ENCODE peak calls at places on chromosomes 7 and 10, in nine cellular contexts. S, O, X, L, A, T, D, G and I are unnamed samples.

GRCh38 chr10:33813871-33814270 is 479.4 kb upstream of the NRP1 start:
- DNase-seq in G (no peak), T (no peak), O (no peak), A (no peak), D (no peak), L (no peak), S (no peak), X (no peak), I (no peak)

GRCh38 chr10:59580257-59580863 is 129.3 kb downstream of the SLC16A9 start:
- DNase-seq in S (no peak), T (no peak), O (no peak), G (peak), L (no peak), X (no peak), D (no peak), A (peak), I (no peak)

GRCh38 chr7:111486472-111487142 is 75.7 kb downstream of the IMMP2L start:
- DNase-seq in D (no peak), S (peak), G (peak), O (peak), A (no peak), X (no peak), L (no peak), T (no peak), I (no peak)

GRCh38 chr10:95755511-95756004 is 405 bp upstream of the ENTPD1 start:
- DNase-seq in X (peak), O (no peak), G (no peak), D (no peak), L (no peak), S (no peak), A (no peak), T (no peak), I (no peak)

GRCh38 chr10:63421591-63421990 is 44.2 kb downstream of the JMJD1C start:
- DNase-seq in O (no peak), L (no peak), S (peak), T (no peak), G (no peak), X (no peak), D (no peak), A (no peak), I (no peak)

GRCh38 chr7:47643716-47644400 is 61.9 kb upstream of the TNS3 start:
- DNase-seq in G (no peak), D (no peak), A (no peak), O (no peak), L (no peak), S (no peak), T (no peak), X (no peak), I (no peak)

GRCh38 chr10:117096559-117097201 is 41.4 kb downstream of the VAX1 start:
- DNase-seq in D (no peak), G (no peak), T (no peak), O (no peak), A (no peak), S (no peak), X (no peak), L (no peak), I (no peak)

GRCh38 chr10:30270247-30270646 is 78.8 kb downstream of the MTPAP start:
- DNase-seq in O (no peak), T (no peak), S (no peak), X (no peak), G (no peak), A (no peak), D (no peak), L (no peak), I (no peak)

GRCh38 chr10:34598972-34599371 is 216.1 kb downstream of the PARD3 start:
- DNase-seq in S (no peak), A (no peak), X (no peak), T (no peak), G (no peak), L (no peak), D (no peak), O (no peak), I (no peak)

GRCh38 chr7:27501001-27501400 is 161.7 kb downstream of the HIBADH start:
- DNase-seq in D (no peak), A (no peak), L (no peak), X (no peak), S (no peak), T (no peak), O (no peak), G (no peak), I (no peak)